ENCODE peak calls at places on chromosomes 11 and 22, in five cellular contexts. W is T-helper 1 cell, N is kidney glomerular epithelial cell, Y is cardiac fibroblast, U is NCI-H1092 treated with DMSO at 0.1 percent for 48 hours. K is an unnamed sample.

GRCh38 chr22:30413745-30414524 is 11.6 kb upstream of the MTFP1 start:
- DNase-seq in W (no peak), N (no peak), Y (no peak), U (no peak), K (no peak)

GRCh38 chr11:1760351-1761109 is 3.2 kb downstream of the CTSD start:
- DNase-seq in W (no peak), N (no peak), Y (peak), U (no peak), K (no peak)

GRCh38 chr11:63512816-63513215 is 6.9 kb downstream of the LGALS12 start:
- DNase-seq in W (no peak), N (no peak), Y (no peak), U (no peak), K (no peak)

GRCh38 chr22:20807315-20807752 is 33.4 kb downstream of the SERPIND1 start:
- DNase-seq in W (no peak), N (peak), Y (peak), U (no peak), K (no peak)

GRCh38 chr22:38303974-38304373 is 13.3 kb downstream of the CSNK1E start:
- DNase-seq in W (no peak), N (no peak), Y (peak), U (no peak), K (no peak)

GRCh38 chr11:122163420-122163819 is 47.4 kb upstream of the BLID start:
- DNase-seq in W (no peak), N (peak), Y (peak), U (no peak), K (no peak)

GRCh38 chr11:26730711-26731460 is 9.0 kb upstream of the SLC5A12 start:
- DNase-seq in W (no peak), N (peak), Y (peak), U (no peak), K (no peak)

GRCh38 chr11:66337103-66337899 is 1.1 kb upstream of the RIN1 start:
- DNase-seq in W (no peak), N (no peak), Y (no peak), U (no peak), K (no peak)

GRCh38 chr11:2537896-2538855 is 93.4 kb downstream of the KCNQ1 start:
- DNase-seq in W (peak), N (no peak), Y (no peak), U (no peak), K (no peak)

GRCh38 chr11:12900496-12900895 is 108.6 kb upstream of the RASSF10 start:
- DNase-seq in W (no peak), N (peak), Y (peak), U (no peak), K (no peak)

GRCh38 chr11:43833657-43834073 is 47.0 kb upstream of the ALKBH3 start:
- DNase-seq in W (no peak), N (no peak), Y (peak), U (no peak), K (no peak)

GRCh38 chr11:124758355-124759267 is 3.5 kb downstream of the ESAM start:
- DNase-seq in W (no peak), N (peak), Y (peak), U (peak), K (peak)

GRCh38 chr22:43312608-43313007 is 30.6 kb downstream of the SCUBE1 start:
- DNase-seq in W (no peak), N (no peak), Y (no peak), U (no peak), K (no peak)

GRCh38 chr11:128244896-128245295 is 342.5 kb downstream of the ETS1 start:
- DNase-seq in W (no peak), N (no peak), Y (peak), U (no peak), K (no peak)

GRCh38 chr11:87528752-87529151 is 491.0 kb downstream of the TMEM135 start:
- DNase-seq in W (no peak), N (no peak), Y (no peak), U (no peak), K (no peak)

GRCh38 chr11:2593393-2593950 is 106.3 kb downstream of the KCNQ1OT1 start:
- DNase-seq in W (no peak), N (no peak), Y (no peak), U (no peak), K (no peak)

GRCh38 chr11:19919050-19919561 is 206.5 kb downstream of the NAV2 start:
- DNase-seq in W (no peak), N (peak), Y (peak), U (no peak), K (no peak)

GRCh38 chr11:128157423-128158298 is 429.7 kb downstream of the ETS1 start:
- DNase-seq in W (no peak), N (peak), Y (peak), U (peak), K (peak)

GRCh38 chr22:25282671-25283561 is 63.5 kb downstream of the CRYBB2 start:
- DNase-seq in W (no peak), N (no peak), Y (no peak), U (no peak), K (no peak)

K was measured in effector memory CD8-positive, alpha-beta T cell.